ENCODE peak calls at places on chromosomes 13 and 19, in nine cellular contexts. B, E, C, N, K, I, Q, A and F are unnamed samples. For H3K4me1 and H3K36me3, the result is how much of the 10 kb centered on the place peaks cover.

GRCh38 chr19:36417752-36418286 is 625 bp downstream of the ZFP82 start:
- DNase-seq in C (no peak), E (no peak), I (no peak), B (no peak), N (no peak), Q (no peak), K (peak), A (no peak), F (no peak)

GRCh38 chr13:106114981-106115554 is 420.4 kb downstream of the EFNB2 start:
- DNase-seq in Q (no peak), K (no peak), A (peak), B (peak), E (no peak), I (peak), C (peak), N (no peak), F (no peak)

GRCh38 chr13:102667023-102667422 is 27.8 kb downstream of the METTL21C start:
- DNase-seq in Q (no peak), E (no peak), N (no peak), K (no peak), C (no peak), B (no peak), I (no peak), A (no peak), F (no peak)

GRCh38 chr19:42114412-42114811 is 17.8 kb downstream of the POU2F2 start:
- DNase-seq in A (no peak), N (no peak), C (no peak), Q (no peak), K (no peak), E (no peak), I (no peak), B (no peak), F (peak)

GRCh38 chr19:10356431-10356830 is 17.0 kb upstream of the ICAM3 start:
- DNase-seq in I (no peak), A (no peak), Q (no peak), C (no peak), B (no peak), K (no peak), N (no peak), E (no peak), F (no peak)

GRCh38 chr19:18637644-18638630 is 1.1 kb downstream of the KLHL26 start:
- DNase-seq in B (no peak), N (peak), C (no peak), I (no peak), Q (no peak), A (no peak), E (peak), K (no peak), F (peak)

GRCh38 chr13:89748716-89749115 is 1598.8 kb upstream of the MIR17HG start:
- DNase-seq in A (no peak), N (no peak), K (no peak), B (no peak), E (no peak), Q (no peak), I (no peak), C (peak), F (no peak)

GRCh38 chr13:36571444-36571843 is 102.4 kb upstream of the SERTM1 start:
- DNase-seq in C (no peak), Q (no peak), B (no peak), A (no peak), N (peak), E (no peak), I (no peak), K (no peak), F (no peak)

GRCh38 chr13:27014406-27015359 is 156.9 kb downstream of the USP12 start:
- DNase-seq in N (no peak), I (no peak), C (no peak), B (no peak), Q (no peak), K (no peak), A (peak), E (no peak), F (no peak)

GRCh38 chr13:111153977-111154332 is 38.8 kb downstream of the ARHGEF7 start:
- DNase-seq in E (peak), A (no peak), I (no peak), N (peak), Q (no peak), C (no peak), K (no peak), B (no peak), F (peak)

GRCh38 chr13:51805313-51805712 is 1.4 kb upstream of the DHRS12 start:
- DNase-seq in B (no peak), I (no peak), K (no peak), E (no peak), N (no peak), C (no peak), Q (no peak), A (no peak), F (no peak)
- H3K4me1 ChIP-seq in B (under half), I (under half), K (under half), E (under half), N (under half), C (under half), Q (under half), A (under half), F (under half)

DNA sequence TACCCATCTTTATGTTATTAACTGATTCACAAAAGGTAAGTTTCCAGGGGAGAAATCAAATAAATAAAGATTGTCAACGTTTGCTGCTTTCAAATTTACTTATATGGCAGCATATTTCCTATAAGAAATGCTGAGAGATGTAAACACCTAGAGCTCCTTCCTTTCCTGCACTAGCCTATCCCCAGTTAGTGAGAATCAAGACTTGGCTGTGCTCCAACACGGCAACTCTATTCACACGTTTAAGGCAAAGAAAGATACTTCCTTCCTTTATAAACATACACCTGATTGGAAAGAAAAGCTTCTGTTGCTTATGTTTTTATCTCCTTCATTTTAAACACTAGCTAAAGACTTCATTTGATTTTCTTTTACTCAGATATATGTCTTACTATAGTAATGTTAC is 107.0 kb downstream of the PCDH9 start:
- DNase-seq in N (peak), E (no peak), A (no peak), C (peak), Q (no peak), B (no peak), K (no peak), I (no peak), F (no peak)
- H2AFZ ChIP-seq in N (no peak), E (no peak), A (no peak), C (peak), Q (no peak), B (no peak), K (peak), I (no peak), F (no peak)

GRCh38 chr19:2198317-2198716 is 34.6 kb downstream of the DOT1L start:
- DNase-seq in N (no peak), C (no peak), B (no peak), E (no peak), K (no peak), I (no peak), A (no peak), Q (no peak), F (no peak)
- H3K36me3 ChIP-seq in N (under half), C (under half), B (half or more), E (under half), K (under half), I (under half), A (under half), Q (under half), F (under half)

GRCh38 chr13:30864352-30865130 is 41.5 kb upstream of the MEDAG start:
- DNase-seq in B (peak), A (peak), Q (peak), C (peak), I (peak), N (no peak), K (peak), E (no peak), F (no peak)
- H3K4me1 ChIP-seq in B (under half), A (under half), Q (under half), C (under half), I (half or more), N (under half), K (under half), E (under half), F (under half)